ENCODE peak calls at places on chromosomes 4 and X, in eight cellular contexts. G is tibial nerve, W is ovary, A is transverse colon, J is GM12878, V is H1, K is upper lobe of left lung, F is stomach. Z is an unnamed sample. For H3K36me3, the result is how much of the 10 kb centered on the place peaks cover.

GRCh38 chr4:11488657-11489448 is 60.2 kb upstream of the HS3ST1 start:
- DNase-seq in G (no peak), W (no peak), A (no peak), J (no peak), V (no peak), K (no peak), F (no peak), Z (no peak)

GRCh38 chr4:34181311-34181808 is 2063.0 kb downstream of the ARAP2 start:
- DNase-seq in G (no peak), W (no peak), A (no peak), J (no peak), V (no peak), K (no peak), F (no peak), Z (no peak)

GRCh38 chrX:155009994-155010472 is 12.5 kb downstream of the F8 start:
- DNase-seq in G (peak), W (no peak), A (no peak), J (no peak), V (no peak), K (no peak), F (no peak), Z (no peak)

GRCh38 chr4:17788956-17789355 is 7.5 kb upstream of the FAM184B start:
- DNase-seq in G (no peak), W (no peak), A (no peak), J (no peak), V (no peak), K (no peak), F (no peak), Z (no peak)

GRCh38 chr4:1693131-1693896 is 9.2 kb upstream of the FAM53A start:
- DNase-seq in G (peak), W (peak), A (peak), J (no peak), V (peak), K (peak), F (peak), Z (no peak)

GRCh38 chrX:32847921-32848320 is 363.4 kb downstream of the DMD start:
- DNase-seq in G (no peak), W (no peak), A (no peak), J (no peak), V (no peak), K (no peak), F (no peak), Z (no peak)

GRCh38 chrX:13015536-13016236 is 28.7 kb downstream of the FAM9C start:
- DNase-seq in G (no peak), W (no peak), A (no peak), J (no peak), V (no peak), K (no peak), F (no peak), Z (no peak)

GRCh38 chr4:83724488-83725060 is 188.7 kb downstream of the GPAT3 start:
- DNase-seq in G (no peak), W (no peak), A (no peak), J (no peak), V (no peak), K (no peak), F (no peak), Z (no peak)

GRCh38 chr4:169270156-169270809 is 473 bp downstream of the SH3RF1 start:
- DNase-seq in G (peak), W (peak), A (peak), J (no peak), V (peak), K (peak), F (peak), Z (no peak)

GRCh38 chr4:146245899-146246298 is 31.6 kb downstream of the REELD1 start:
- DNase-seq in G (no peak), W (no peak), A (no peak), J (no peak), V (no peak), K (no peak), F (no peak), Z (no peak)

GRCh38 chrX:124018031-124018430 is 56.5 kb downstream of the STAG2 start:
- DNase-seq in G (no peak), W (no peak), A (no peak), J (no peak), V (no peak), K (no peak), F (no peak), Z (no peak)

GRCh38 chr4:94462572-94462971 is 10.8 kb downstream of the PDLIM5 start:
- DNase-seq in G (no peak), W (no peak), A (no peak), J (no peak), V (no peak), K (no peak), F (no peak), Z (no peak)

GRCh38 chrX:88883205-88883604 is 136.2 kb downstream of the CPXCR1 start:
- DNase-seq in G (no peak), W (no peak), A (no peak), J (no peak), V (no peak), K (no peak), F (no peak), Z (no peak)

GRCh38 chr4:72418458-72418857 is 150.6 kb downstream of the ADAMTS3 start:
- DNase-seq in G (peak), W (peak), A (no peak), J (no peak), V (no peak), K (no peak), F (no peak), Z (no peak)

GRCh38 chr4:82998898-82999297 is 11.7 kb downstream of the LIN54 start:
- DNase-seq in G (no peak), W (no peak), A (no peak), J (no peak), V (no peak), K (no peak), F (no peak), Z (no peak)

GRCh38 chrX:133985164-133986007 is at the start of gene GPC3:
- DNase-seq in G (no peak), W (peak), A (peak), J (no peak), V (peak), K (no peak), F (peak), Z (peak)

GRCh38 chr4:38101563-38101962 is 141.4 kb downstream of the PTTG2 start:
- DNase-seq in G (no peak), W (no peak), A (no peak), J (no peak), V (no peak), K (no peak), F (no peak), Z (no peak)
- H3K36me3 ChIP-seq in G (under half), W (under half), A (under half), J (under half), V (under half), K (under half), F (half or more), Z (under half)

DNA sequence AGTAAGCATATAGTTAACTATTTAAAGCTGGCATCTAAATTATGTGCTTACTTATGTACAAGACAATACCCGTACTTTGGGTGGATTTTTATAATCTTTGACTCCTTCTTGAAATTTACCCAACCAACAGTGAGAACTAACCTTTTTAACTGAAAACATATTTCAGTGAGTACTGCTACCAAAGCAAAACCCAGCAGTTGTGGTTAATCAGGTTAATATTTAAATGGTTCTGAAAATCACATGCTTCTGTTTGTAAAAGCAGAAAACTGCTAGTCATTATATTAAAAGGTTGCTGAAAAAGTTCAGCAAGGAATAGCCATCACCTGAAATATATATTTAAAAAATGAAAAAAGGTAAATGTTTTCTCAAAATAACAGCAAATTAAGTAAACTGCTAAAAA is 20.0 kb downstream of the UBE2D3 start:
- DNase-seq in G (no peak), W (no peak), A (no peak), J (no peak), V (no peak), K (no peak), F (no peak), Z (no peak)
- TF ChIP-seq EP300 in G (no peak), W (no peak), A (no peak), J (no peak), V (no peak), K (no peak), F (no peak), Z (no peak)

DNA sequence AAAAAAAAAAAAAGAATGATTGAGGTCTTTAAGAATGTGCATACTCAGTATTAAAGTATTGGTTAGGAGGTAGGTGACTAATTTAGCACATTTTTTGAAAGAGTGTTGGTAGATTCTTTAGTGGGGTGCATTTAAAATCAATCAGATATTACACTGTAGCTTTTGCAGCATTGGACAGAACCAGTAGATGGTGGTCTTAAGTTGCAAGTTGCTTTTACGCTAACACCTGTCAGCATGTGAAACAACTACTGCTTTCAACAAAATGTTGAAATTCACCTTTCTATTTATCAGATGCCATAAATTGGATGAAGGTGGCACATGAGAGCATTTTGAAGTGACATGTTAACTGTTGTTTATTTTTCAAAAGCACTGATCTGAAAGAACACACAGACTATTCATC is 41.0 kb downstream of the NAA11 start:
- DNase-seq in G (no peak), W (no peak), A (no peak), J (no peak), V (no peak), K (no peak), F (no peak), Z (no peak)
- TF ChIP-seq CTCF in G (no peak), W (no peak), A (no peak), J (no peak), V (no peak), K (no peak), F (no peak), Z (no peak)

GRCh38 chr4:2878346-2878745 is 34.7 kb downstream of the ADD1 start:
- DNase-seq in G (no peak), W (no peak), A (no peak), J (no peak), V (no peak), K (no peak), F (no peak), Z (no peak)
- H3K36me3 ChIP-seq in G (half or more), W (under half), A (under half), J (under half), V (under half), K (under half), F (half or more), Z (under half)